ENCODE peak calls at places on chromosomes 2 and 18, in four cellular contexts. One of them, this sample, is unnamed.

GRCh38 chr2:207725815-207726578 is 14.6 kb downstream of the CCNYL1 start:
- DNase-seq in IMR-90: no peak
- DNase-seq in GM12878: no peak
- DNase-seq in SK-N-SH: peak
- DNase-seq in this sample: no peak

GRCh38 chr2:188788621-188789020 is 185.6 kb upstream of the COL3A1 start:
- DNase-seq in IMR-90: peak
- DNase-seq in GM12878: no peak
- DNase-seq in SK-N-SH: no peak
- DNase-seq in this sample: no peak

GRCh38 chr2:16666453-16666801 is 793 bp upstream of the CYRIA start:
- DNase-seq in SK-N-SH: no peak
- DNase-seq in IMR-90: peak
- DNase-seq in GM12878: no peak
- DNase-seq in this sample: no peak

GRCh38 chr2:169354244-169354643 is 8.1 kb downstream of the LRP2 start:
- DNase-seq in IMR-90: no peak
- DNase-seq in GM12878: no peak
- DNase-seq in SK-N-SH: no peak
- DNase-seq in this sample: no peak

GRCh38 chr2:91975130-91975491 is 2896.1 kb upstream of the TEKT4 start:
- DNase-seq in SK-N-SH: no peak
- DNase-seq in GM12878: no peak
- DNase-seq in IMR-90: no peak
- DNase-seq in this sample: no peak

GRCh38 chr18:48200631-48201336 is 208.4 kb downstream of the ZBTB7C start:
- DNase-seq in IMR-90: no peak
- DNase-seq in SK-N-SH: no peak
- DNase-seq in GM12878: no peak
- DNase-seq in this sample: no peak

GRCh38 chr2:72104821-72105588 is 42.7 kb downstream of the CYP26B1 start:
- DNase-seq in IMR-90: no peak
- DNase-seq in GM12878: no peak
- DNase-seq in SK-N-SH: no peak
- DNase-seq in this sample: no peak

GRCh38 chr2:207975910-207976309 is 49.4 kb downstream of the PLEKHM3 start:
- DNase-seq in GM12878: no peak
- DNase-seq in SK-N-SH: no peak
- DNase-seq in IMR-90: no peak
- DNase-seq in this sample: peak

GRCh38 chr18:32468147-32468845 is 2.4 kb downstream of the GAREM1 start:
- DNase-seq in GM12878: no peak
- DNase-seq in SK-N-SH: no peak
- DNase-seq in IMR-90: no peak
- DNase-seq in this sample: no peak

GRCh38 chr2:70698847-70699246 is 69.2 kb downstream of the ADD2 start:
- DNase-seq in SK-N-SH: peak
- DNase-seq in GM12878: no peak
- DNase-seq in IMR-90: no peak
- DNase-seq in this sample: no peak

GRCh38 chr2:49677227-49677626 is 522.9 kb upstream of the FSHR start:
- DNase-seq in SK-N-SH: no peak
- DNase-seq in IMR-90: no peak
- DNase-seq in GM12878: no peak
- DNase-seq in this sample: no peak

GRCh38 chr18:829432-829831 is 17.4 kb upstream of the YES1 start:
- DNase-seq in IMR-90: no peak
- DNase-seq in SK-N-SH: no peak
- DNase-seq in GM12878: no peak
- DNase-seq in this sample: no peak

GRCh38 chr18:21481739-21482138 is 118.8 kb downstream of the ESCO1 start:
- DNase-seq in IMR-90: no peak
- DNase-seq in SK-N-SH: no peak
- DNase-seq in GM12878: no peak
- DNase-seq in this sample: no peak

GRCh38 chr2:196278491-196278911 is 107.1 kb upstream of the STK17B start:
- DNase-seq in GM12878: no peak
- DNase-seq in IMR-90: peak
- DNase-seq in SK-N-SH: no peak
- DNase-seq in this sample: no peak

GRCh38 chr2:46555011-46555410 is 75.6 kb downstream of the TMEM247 start:
- DNase-seq in GM12878: no peak
- DNase-seq in SK-N-SH: peak
- DNase-seq in IMR-90: no peak
- DNase-seq in this sample: peak

GRCh38 chr2:181876614-181877063 is 14.9 kb upstream of the ITPRID2 start:
- DNase-seq in IMR-90: peak
- DNase-seq in GM12878: no peak
- DNase-seq in SK-N-SH: no peak
- DNase-seq in this sample: no peak

GRCh38 chr18:63160172-63160995 is 159.2 kb downstream of the BCL2 start:
- DNase-seq in SK-N-SH: no peak
- DNase-seq in GM12878: peak
- DNase-seq in IMR-90: no peak
- DNase-seq in this sample: no peak

GRCh38 chr2:225691711-225692110 is 292.2 kb downstream of the NYAP2 start:
- DNase-seq in GM12878: no peak
- DNase-seq in SK-N-SH: no peak
- DNase-seq in IMR-90: no peak
- DNase-seq in this sample: no peak

GRCh38 chr2:202944403-202944802 is 32.3 kb downstream of the CARF start:
- DNase-seq in IMR-90: peak
- DNase-seq in GM12878: no peak
- DNase-seq in SK-N-SH: no peak
- DNase-seq in this sample: no peak

GRCh38 chr2:70683455-70683854 is 84.5 kb downstream of the ADD2 start:
- DNase-seq in GM12878: no peak
- DNase-seq in IMR-90: no peak
- DNase-seq in SK-N-SH: no peak
- DNase-seq in this sample: no peak

GRCh38 chr2:128631698-128632490 is 313.2 kb upstream of the HS6ST1 start:
- DNase-seq in GM12878: no peak
- DNase-seq in SK-N-SH: no peak
- DNase-seq in IMR-90: no peak
- DNase-seq in this sample: no peak

GRCh38 chr2:148132400-148132799 is 111.5 kb downstream of the MBD5 start:
- DNase-seq in IMR-90: peak
- DNase-seq in GM12878: no peak
- DNase-seq in SK-N-SH: no peak
- DNase-seq in this sample: no peak

GRCh38 chr2:168649105-168649504 is 153.3 kb upstream of the NOSTRIN start:
- DNase-seq in IMR-90: no peak
- DNase-seq in GM12878: no peak
- DNase-seq in SK-N-SH: no peak
- DNase-seq in this sample: no peak

GRCh38 chr18:31566576-31567306 is 24.9 kb upstream of the TTR start:
- DNase-seq in GM12878: no peak
- DNase-seq in IMR-90: no peak
- DNase-seq in SK-N-SH: no peak
- DNase-seq in this sample: no peak

GRCh38 chr2:171669121-171669520 is 18.1 kb upstream of the DYNC1I2 start:
- DNase-seq in GM12878: no peak
- DNase-seq in IMR-90: no peak
- DNase-seq in SK-N-SH: no peak
- DNase-seq in this sample: no peak

GRCh38 chr2:88258208-88258607 is 88.1 kb downstream of the THNSL2 start:
- DNase-seq in SK-N-SH: no peak
- DNase-seq in IMR-90: no peak
- DNase-seq in GM12878: no peak
- DNase-seq in this sample: no peak

GRCh38 chr2:170714156-170715061 is 728 bp upstream of the SP5 start:
- DNase-seq in IMR-90: no peak
- DNase-seq in SK-N-SH: peak
- DNase-seq in GM12878: no peak
- DNase-seq in this sample: peak

GRCh38 chr2:656676-657075 is 20.5 kb downstream of the TMEM18 start:
- DNase-seq in IMR-90: no peak
- DNase-seq in GM12878: no peak
- DNase-seq in SK-N-SH: no peak
- DNase-seq in this sample: no peak

DNA sequence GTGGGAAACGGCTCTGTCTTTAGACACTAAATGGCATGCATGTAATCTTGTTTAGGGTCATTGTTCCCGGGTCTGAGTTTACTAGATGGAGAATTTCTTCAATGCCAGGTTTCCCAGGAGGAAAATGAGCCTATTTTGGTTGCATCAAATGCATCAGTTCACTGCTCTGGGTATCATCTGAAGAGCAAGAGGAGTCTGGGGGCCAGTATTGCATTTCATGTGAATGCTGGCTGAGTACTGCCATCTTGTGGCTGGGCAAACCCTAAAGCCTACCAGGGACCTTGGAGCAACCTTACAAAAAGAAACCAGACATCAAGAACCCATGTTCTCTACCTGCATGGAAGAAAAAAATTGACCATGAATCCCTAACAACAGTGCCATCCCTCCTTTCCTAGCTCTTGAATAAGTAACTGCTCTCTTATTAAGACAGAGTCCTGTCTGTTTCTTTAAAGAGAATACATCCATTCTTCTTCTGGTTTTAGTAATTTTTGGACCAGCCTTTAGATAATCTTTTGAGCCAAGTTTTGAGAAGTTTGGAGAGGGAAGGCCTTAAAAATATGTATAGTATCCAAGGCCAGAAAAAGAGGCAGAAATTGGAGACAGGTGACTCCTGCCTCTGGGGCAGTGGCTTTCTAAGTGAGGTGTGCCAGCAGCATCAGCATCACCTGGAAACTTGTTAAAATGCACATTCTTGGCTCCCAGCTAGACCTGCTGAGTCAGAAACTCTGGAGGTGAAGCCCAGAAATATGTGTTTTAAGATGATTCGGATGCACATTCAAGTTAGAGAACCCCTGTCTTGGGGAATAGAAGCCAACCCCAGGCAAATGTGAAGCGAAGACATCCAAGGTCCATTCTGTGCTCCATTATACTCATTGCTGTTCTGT is 261.0 kb upstream of the CXCR4 start:
- DNase-seq in GM12878: no peak
- DNase-seq in SK-N-SH: peak
- DNase-seq in IMR-90: peak
- DNase-seq in this sample: peak
- TF ChIP-seq MXI1 in GM12878: no peak
- TF ChIP-seq MXI1 in SK-N-SH: no peak
- TF ChIP-seq MXI1 in IMR-90: no peak
- TF ChIP-seq MXI1 in this sample: no peak

GRCh38 chr2:240341064-240341463 is 94.4 kb upstream of the GPC1 start:
- DNase-seq in GM12878: no peak
- DNase-seq in IMR-90: no peak
- DNase-seq in SK-N-SH: no peak
- DNase-seq in this sample: no peak
- TF ChIP-seq MXI1 in GM12878: no peak
- TF ChIP-seq MXI1 in IMR-90: no peak
- TF ChIP-seq MXI1 in SK-N-SH: no peak
- TF ChIP-seq MXI1 in this sample: no peak

GRCh38 chr2:230312638-230313037 is 14.4 kb upstream of the SP140L start:
- DNase-seq in GM12878: no peak
- DNase-seq in IMR-90: peak
- DNase-seq in SK-N-SH: no peak
- DNase-seq in this sample: no peak
- TF ChIP-seq MXI1 in GM12878: no peak
- TF ChIP-seq MXI1 in IMR-90: no peak
- TF ChIP-seq MXI1 in SK-N-SH: no peak
- TF ChIP-seq MXI1 in this sample: no peak

DNA sequence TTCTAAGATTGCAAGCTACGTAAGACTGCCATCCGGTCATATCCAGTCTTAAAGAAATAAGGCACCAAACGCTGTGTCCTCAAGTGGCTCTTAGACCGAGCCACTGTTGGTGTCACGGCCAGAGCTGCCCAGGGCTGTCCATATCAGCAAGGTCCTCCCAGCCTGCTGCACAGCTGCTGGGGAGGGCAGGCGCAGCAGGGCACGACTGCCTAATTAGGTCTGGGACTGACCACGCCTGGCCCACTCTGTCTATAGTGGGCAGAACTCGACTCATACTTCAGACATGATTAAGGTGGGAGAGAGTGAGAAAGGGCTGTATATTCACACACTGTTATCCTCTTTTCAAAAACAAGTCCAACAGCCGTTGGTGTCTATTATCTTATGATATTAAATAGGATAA is 39.3 kb downstream of the EIPR1 start:
- DNase-seq in GM12878: no peak
- DNase-seq in IMR-90: no peak
- DNase-seq in SK-N-SH: no peak
- DNase-seq in this sample: no peak
- TF ChIP-seq MXI1 in GM12878: no peak
- TF ChIP-seq MXI1 in IMR-90: no peak
- TF ChIP-seq MXI1 in SK-N-SH: no peak
- TF ChIP-seq MXI1 in this sample: no peak

GRCh38 chr2:120520929-120521912 is 175.3 kb downstream of the INHBB start:
- DNase-seq in IMR-90: peak
- DNase-seq in SK-N-SH: peak
- DNase-seq in GM12878: no peak
- DNase-seq in this sample: peak
- TF ChIP-seq MXI1 in IMR-90: no peak
- TF ChIP-seq MXI1 in SK-N-SH: no peak
- TF ChIP-seq MXI1 in GM12878: no peak
- TF ChIP-seq MXI1 in this sample: no peak

DNA sequence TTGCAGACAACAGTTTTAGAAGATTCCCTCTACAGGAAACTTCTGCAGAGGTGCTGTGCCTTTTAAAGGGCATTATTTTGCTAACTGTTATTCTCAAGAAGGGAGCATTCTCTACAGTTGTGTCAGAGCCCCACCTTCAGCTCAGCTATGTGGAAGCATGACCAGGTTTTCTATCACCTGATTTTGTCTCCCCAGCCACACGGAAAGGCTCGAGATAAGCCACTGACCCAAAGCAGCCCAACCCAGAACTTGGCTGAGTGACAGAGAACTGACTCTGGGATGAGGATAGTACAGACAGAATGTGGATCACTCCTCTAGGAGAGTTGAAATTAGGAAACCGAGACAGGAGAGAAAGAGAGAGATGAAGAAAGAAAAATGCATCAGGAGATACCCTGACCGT is 10.7 kb downstream of the COL4A4 start:
- DNase-seq in GM12878: no peak
- DNase-seq in IMR-90: no peak
- DNase-seq in SK-N-SH: no peak
- DNase-seq in this sample: no peak
- TF ChIP-seq MXI1 in GM12878: no peak
- TF ChIP-seq MXI1 in IMR-90: no peak
- TF ChIP-seq MXI1 in SK-N-SH: no peak
- TF ChIP-seq MXI1 in this sample: no peak

GRCh38 chr2:112877423-112877822 is 33.5 kb upstream of the IL37 start:
- DNase-seq in GM12878: no peak
- DNase-seq in IMR-90: peak
- DNase-seq in SK-N-SH: no peak
- DNase-seq in this sample: no peak
- TF ChIP-seq MXI1 in GM12878: no peak
- TF ChIP-seq MXI1 in IMR-90: no peak
- TF ChIP-seq MXI1 in SK-N-SH: no peak
- TF ChIP-seq MXI1 in this sample: no peak

This sample was measured in K562.